ENCODE peak calls at places on chromosomes 4 and X, in five cellular contexts. One of them, this sample, is unnamed.

GRCh38 chrX:68721991-68722860 is 74.8 kb downstream of the STARD8 start:
- DNase-seq in HCT116: no peak
- DNase-seq in GM12878: no peak
- DNase-seq in mesendoderm: no peak
- DNase-seq in CD8-positive, alpha-beta memory T cell: no peak
- DNase-seq in this sample: no peak

GRCh38 chrX:12973561-12974216 is 1.2 kb upstream of the TMSB4X start:
- DNase-seq in HCT116: no peak
- DNase-seq in GM12878: no peak
- DNase-seq in mesendoderm: no peak
- DNase-seq in CD8-positive, alpha-beta memory T cell: peak; percentile 34
- DNase-seq in this sample: no peak

GRCh38 chrX:103254921-103255455 is at the start of gene TCEAL8:
- DNase-seq in HCT116: peak; percentile 63
- DNase-seq in GM12878: peak; percentile 21
- DNase-seq in mesendoderm: peak; percentile 94
- DNase-seq in CD8-positive, alpha-beta memory T cell: peak; percentile 50
- DNase-seq in this sample: peak; percentile 79

GRCh38 chr4:144648042-144648441 is 2.1 kb downstream of the HHIP start:
- DNase-seq in HCT116: no peak
- DNase-seq in GM12878: no peak
- DNase-seq in mesendoderm: no peak
- DNase-seq in CD8-positive, alpha-beta memory T cell: no peak
- DNase-seq in this sample: peak; percentile 41

GRCh38 chrX:39877919-39878318 is 219.8 kb downstream of the BCOR start:
- DNase-seq in HCT116: no peak
- DNase-seq in GM12878: no peak
- DNase-seq in mesendoderm: no peak
- DNase-seq in CD8-positive, alpha-beta memory T cell: no peak
- DNase-seq in this sample: no peak

GRCh38 chrX:153381684-153382532 is 19.2 kb downstream of the PNMA6E start:
- DNase-seq in HCT116: no peak
- DNase-seq in GM12878: no peak
- DNase-seq in mesendoderm: peak; percentile 63
- DNase-seq in CD8-positive, alpha-beta memory T cell: no peak
- DNase-seq in this sample: peak; percentile 84

GRCh38 chrX:107654778-107655761 is 26.8 kb downstream of the PRPS1 start:
- DNase-seq in HCT116: peak; percentile 34
- DNase-seq in GM12878: no peak
- DNase-seq in mesendoderm: peak; percentile 89
- DNase-seq in CD8-positive, alpha-beta memory T cell: peak; percentile 57
- DNase-seq in this sample: peak; percentile 72

GRCh38 chr4:109113511-109113910 is 188.9 kb downstream of the COL25A1 start:
- DNase-seq in HCT116: no peak
- DNase-seq in GM12878: no peak
- DNase-seq in mesendoderm: no peak
- DNase-seq in CD8-positive, alpha-beta memory T cell: no peak
- DNase-seq in this sample: no peak

GRCh38 chr4:2281575-2282343 is 19.9 kb upstream of the MXD4 start:
- DNase-seq in HCT116: no peak
- DNase-seq in GM12878: peak; percentile 41
- DNase-seq in mesendoderm: no peak
- DNase-seq in CD8-positive, alpha-beta memory T cell: peak; percentile 94
- DNase-seq in this sample: no peak

GRCh38 chr4:140367738-140368137 is 5.7 kb upstream of the SCOC start:
- DNase-seq in HCT116: peak; percentile 12
- DNase-seq in GM12878: no peak
- DNase-seq in mesendoderm: no peak
- DNase-seq in CD8-positive, alpha-beta memory T cell: no peak
- DNase-seq in this sample: peak; percentile 10

GRCh38 chr4:119537586-119537985 is 91.0 kb downstream of the PDE5A start:
- DNase-seq in HCT116: no peak
- DNase-seq in GM12878: no peak
- DNase-seq in mesendoderm: no peak
- DNase-seq in CD8-positive, alpha-beta memory T cell: no peak
- DNase-seq in this sample: no peak

GRCh38 chrX:14095702-14096101 is 66.0 kb upstream of the GEMIN8 start:
- DNase-seq in HCT116: peak; percentile 57
- DNase-seq in GM12878: peak; percentile 4
- DNase-seq in mesendoderm: peak; percentile 65
- DNase-seq in CD8-positive, alpha-beta memory T cell: peak; percentile 15
- DNase-seq in this sample: peak; percentile 70

GRCh38 chr4:21896767-21897166 is 51.8 kb downstream of the KCNIP4 start:
- DNase-seq in HCT116: no peak
- DNase-seq in GM12878: no peak
- DNase-seq in mesendoderm: no peak
- DNase-seq in CD8-positive, alpha-beta memory T cell: no peak
- DNase-seq in this sample: no peak

GRCh38 chr4:113447061-113447460 is 314.5 kb downstream of the CAMK2D start:
- DNase-seq in HCT116: no peak
- DNase-seq in GM12878: no peak
- DNase-seq in mesendoderm: no peak
- DNase-seq in CD8-positive, alpha-beta memory T cell: no peak
- DNase-seq in this sample: peak; percentile 44

GRCh38 chr4:177308842-177309524 is 691 bp upstream of the NEIL3 start:
- DNase-seq in HCT116: no peak
- DNase-seq in GM12878: no peak
- DNase-seq in mesendoderm: no peak
- DNase-seq in CD8-positive, alpha-beta memory T cell: no peak
- DNase-seq in this sample: no peak

GRCh38 chrX:38099688-38100087 is 93.3 kb downstream of the SYTL5 start:
- DNase-seq in HCT116: no peak
- DNase-seq in GM12878: no peak
- DNase-seq in mesendoderm: no peak
- DNase-seq in CD8-positive, alpha-beta memory T cell: no peak
- DNase-seq in this sample: no peak

GRCh38 chrX:12563121-12563520 is 228.1 kb upstream of the PRPS2 start:
- DNase-seq in HCT116: no peak
- DNase-seq in GM12878: no peak
- DNase-seq in mesendoderm: no peak
- DNase-seq in CD8-positive, alpha-beta memory T cell: no peak
- DNase-seq in this sample: peak; percentile 52

GRCh38 chr4:140995058-140995457 is 138.2 kb downstream of the RNF150 start:
- DNase-seq in HCT116: no peak
- DNase-seq in GM12878: no peak
- DNase-seq in mesendoderm: no peak
- DNase-seq in CD8-positive, alpha-beta memory T cell: no peak
- DNase-seq in this sample: no peak

GRCh38 chr4:133137571-133137970 is 11.5 kb upstream of the PCDH10 start:
- DNase-seq in HCT116: no peak
- DNase-seq in GM12878: no peak
- DNase-seq in mesendoderm: no peak
- DNase-seq in CD8-positive, alpha-beta memory T cell: no peak
- DNase-seq in this sample: no peak

GRCh38 chr4:133136833-133137232 is 12.3 kb upstream of the PCDH10 start:
- DNase-seq in HCT116: no peak
- DNase-seq in GM12878: no peak
- DNase-seq in mesendoderm: no peak
- DNase-seq in CD8-positive, alpha-beta memory T cell: no peak
- DNase-seq in this sample: no peak

GRCh38 chr4:133130171-133130570 is 18.9 kb upstream of the PCDH10 start:
- DNase-seq in HCT116: no peak
- DNase-seq in GM12878: no peak
- DNase-seq in mesendoderm: peak; percentile 50
- DNase-seq in CD8-positive, alpha-beta memory T cell: no peak
- DNase-seq in this sample: peak; percentile 59

GRCh38 chr4:133129237-133129636 is 19.9 kb upstream of the PCDH10 start:
- DNase-seq in HCT116: no peak
- DNase-seq in GM12878: no peak
- DNase-seq in mesendoderm: no peak
- DNase-seq in CD8-positive, alpha-beta memory T cell: no peak
- DNase-seq in this sample: no peak

GRCh38 chr4:133131829-133132485 is 17.1 kb upstream of the PCDH10 start:
- DNase-seq in HCT116: no peak
- DNase-seq in GM12878: no peak
- DNase-seq in mesendoderm: no peak
- DNase-seq in CD8-positive, alpha-beta memory T cell: no peak
- DNase-seq in this sample: no peak
- H3K4me3 ChIP-seq in HCT116: no peak overlapping the region
- H3K4me3 ChIP-seq in GM12878: no peak overlapping the region
- H3K4me3 ChIP-seq in mesendoderm: no peak overlapping the region
- H3K4me3 ChIP-seq in CD8-positive, alpha-beta memory T cell: no peak overlapping the region
- H3K4me3 ChIP-seq in this sample: no peak overlapping the region

GRCh38 chr4:153513596-153513995 is 47.4 kb downstream of the TMEM131L start:
- DNase-seq in HCT116: peak; percentile 62
- DNase-seq in GM12878: no peak
- DNase-seq in mesendoderm: no peak
- DNase-seq in CD8-positive, alpha-beta memory T cell: no peak
- DNase-seq in this sample: peak; percentile 76
- H3K4me3 ChIP-seq in HCT116: peak overlapping the region; percentile 33
- H3K4me3 ChIP-seq in GM12878: no peak overlapping the region
- H3K4me3 ChIP-seq in mesendoderm: no peak overlapping the region
- H3K4me3 ChIP-seq in CD8-positive, alpha-beta memory T cell: no peak overlapping the region
- H3K4me3 ChIP-seq in this sample: no peak overlapping the region

GRCh38 chr4:158169931-158170690 is 2.7 kb downstream of the GASK1B start:
- DNase-seq in HCT116: no peak
- DNase-seq in GM12878: no peak
- DNase-seq in mesendoderm: no peak
- DNase-seq in CD8-positive, alpha-beta memory T cell: no peak
- DNase-seq in this sample: peak; percentile 44
- H3K4me3 ChIP-seq in HCT116: no peak overlapping the region
- H3K4me3 ChIP-seq in GM12878: no peak overlapping the region
- H3K4me3 ChIP-seq in mesendoderm: no peak overlapping the region
- H3K4me3 ChIP-seq in CD8-positive, alpha-beta memory T cell: no peak overlapping the region
- H3K4me3 ChIP-seq in this sample: peak overlapping the region; percentile 67

GRCh38 chr4:153115322-153116100 is 88.7 kb upstream of the TRIM2 start:
- DNase-seq in HCT116: peak; percentile 46
- DNase-seq in GM12878: peak; percentile 79
- DNase-seq in mesendoderm: no peak
- DNase-seq in CD8-positive, alpha-beta memory T cell: peak; percentile 84
- DNase-seq in this sample: peak; percentile 80
- H3K4me3 ChIP-seq in HCT116: peak overlapping the region; percentile 49
- H3K4me3 ChIP-seq in GM12878: peak overlapping the region; percentile 40
- H3K4me3 ChIP-seq in mesendoderm: no peak overlapping the region
- H3K4me3 ChIP-seq in CD8-positive, alpha-beta memory T cell: peak overlapping the region; percentile 45
- H3K4me3 ChIP-seq in this sample: no peak overlapping the region

DNA sequence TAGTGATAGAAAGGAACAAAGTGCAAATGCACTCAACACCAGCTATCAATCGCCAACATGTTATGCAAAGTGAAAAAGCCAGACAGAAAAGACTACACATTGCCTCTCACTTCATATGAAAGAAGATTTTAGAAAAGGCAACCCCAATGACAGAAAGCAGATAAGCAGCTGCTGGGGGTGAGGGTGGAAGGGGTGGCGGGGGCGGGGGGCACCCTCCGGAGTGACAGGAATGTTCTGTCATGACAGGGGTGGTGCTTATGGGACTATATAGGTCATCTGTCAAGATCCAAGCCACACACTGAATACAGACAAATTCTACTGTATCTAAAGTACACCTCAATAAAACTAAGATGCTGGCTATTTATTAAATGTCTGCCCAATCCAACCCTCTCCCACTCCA is 10.7 kb downstream of the WDR1 start:
- DNase-seq in HCT116: no peak
- DNase-seq in GM12878: no peak
- DNase-seq in mesendoderm: no peak
- DNase-seq in CD8-positive, alpha-beta memory T cell: no peak
- DNase-seq in this sample: no peak
- H3K4me3 ChIP-seq in HCT116: no peak overlapping the region
- H3K4me3 ChIP-seq in GM12878: no peak overlapping the region
- H3K4me3 ChIP-seq in mesendoderm: no peak overlapping the region
- H3K4me3 ChIP-seq in CD8-positive, alpha-beta memory T cell: peak overlapping the region; percentile 38
- H3K4me3 ChIP-seq in this sample: peak overlapping the region; percentile 39

DNA sequence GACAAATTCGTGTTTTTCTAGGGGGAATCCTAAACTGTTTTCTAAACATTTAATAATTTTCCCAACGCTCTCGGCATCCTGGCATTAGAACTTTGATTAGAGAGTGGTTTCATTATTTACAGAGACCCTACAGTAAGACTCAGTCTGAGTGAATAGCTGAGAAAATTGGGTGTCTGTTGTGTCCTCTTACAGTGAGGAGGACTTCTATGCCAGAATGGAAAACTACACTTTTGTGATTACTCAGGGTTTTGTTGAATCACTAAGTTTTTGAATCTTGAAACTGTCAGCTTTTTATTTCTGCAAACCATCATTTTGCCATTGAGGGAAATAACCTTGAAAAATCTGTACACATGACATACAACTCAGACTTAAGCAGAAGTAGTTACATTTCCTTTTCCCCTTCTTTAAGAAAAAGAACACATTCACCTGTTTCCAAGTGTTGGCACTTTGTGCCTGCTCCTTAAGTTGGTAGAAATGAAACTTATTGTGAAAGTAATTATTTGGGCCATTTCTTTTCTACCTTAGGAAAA is 117.5 kb upstream of the RASGEF1B start:
- DNase-seq in HCT116: no peak
- DNase-seq in GM12878: no peak
- DNase-seq in mesendoderm: no peak
- DNase-seq in CD8-positive, alpha-beta memory T cell: no peak
- DNase-seq in this sample: no peak
- H3K4me3 ChIP-seq in HCT116: no peak overlapping the region
- H3K4me3 ChIP-seq in GM12878: no peak overlapping the region
- H3K4me3 ChIP-seq in mesendoderm: no peak overlapping the region
- H3K4me3 ChIP-seq in CD8-positive, alpha-beta memory T cell: no peak overlapping the region
- H3K4me3 ChIP-seq in this sample: no peak overlapping the region

GRCh38 chrX:104566921-104567501 is 1.0 kb downstream of the IL1RAPL2 start:
- DNase-seq in HCT116: no peak
- DNase-seq in GM12878: no peak
- DNase-seq in mesendoderm: peak; percentile 11
- DNase-seq in CD8-positive, alpha-beta memory T cell: no peak
- DNase-seq in this sample: peak; percentile 0
- H3K4me3 ChIP-seq in HCT116: no peak overlapping the region
- H3K4me3 ChIP-seq in GM12878: no peak overlapping the region
- H3K4me3 ChIP-seq in mesendoderm: peak overlapping the region; percentile 12
- H3K4me3 ChIP-seq in CD8-positive, alpha-beta memory T cell: no peak overlapping the region
- H3K4me3 ChIP-seq in this sample: no peak overlapping the region

DNA sequence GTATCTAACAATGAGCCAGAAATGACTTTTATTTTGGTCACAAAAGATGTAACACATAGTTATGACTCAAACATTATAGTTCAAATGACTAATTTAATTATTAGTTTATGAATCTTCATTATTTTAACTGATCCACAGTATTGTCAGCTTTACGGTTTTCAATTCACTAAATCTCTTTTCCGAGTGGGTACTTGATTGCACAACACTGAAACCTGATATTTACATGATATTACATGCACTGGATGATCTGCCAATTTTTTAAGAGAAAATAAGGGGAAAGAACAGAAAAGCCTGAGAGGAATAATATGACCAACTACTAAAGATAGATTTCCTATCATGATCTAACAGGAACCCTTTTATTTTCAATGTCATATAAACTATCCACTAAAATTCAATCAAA is 1446.0 kb downstream of the FSTL5 start:
- DNase-seq in HCT116: no peak
- DNase-seq in GM12878: no peak
- DNase-seq in mesendoderm: no peak
- DNase-seq in CD8-positive, alpha-beta memory T cell: no peak
- DNase-seq in this sample: no peak
- H3K4me3 ChIP-seq in HCT116: no peak overlapping the region
- H3K4me3 ChIP-seq in GM12878: no peak overlapping the region
- H3K4me3 ChIP-seq in mesendoderm: no peak overlapping the region
- H3K4me3 ChIP-seq in CD8-positive, alpha-beta memory T cell: no peak overlapping the region
- H3K4me3 ChIP-seq in this sample: no peak overlapping the region

This sample was measured in cardiac fibroblast.